ENCODE peak calls at places on chromosomes 7 and 10, in eight cellular contexts. E is GM13976; B is GM20000; T is tibial artery; S is astrocyte; C is IMR-90; V is HFF-Myc; W is CD4-positive, alpha-beta T cell. D is an unnamed sample.

GRCh38 chr7:66050990-66051424 is 24.6 kb upstream of the ASL start:
- DNase-seq in E (no peak), B (no peak), T (no peak), S (peak; percentile 89), C (peak; percentile 94), V (peak; percentile 81), W (no peak), D (peak; percentile 99)

GRCh38 chr10:50291261-50291850 is 40.0 kb upstream of the ASAH2 start:
- DNase-seq in E (peak; percentile 10), B (no peak), T (no peak), S (peak; percentile 3), C (peak; percentile 23), V (no peak), W (no peak), D (peak; percentile 31)

GRCh38 chr10:75244487-75245353 is 9.0 kb upstream of the COMTD1 start:
- DNase-seq in E (no peak), B (no peak), T (no peak), S (no peak), C (no peak), V (no peak), W (no peak), D (no peak)

GRCh38 chr10:3237530-3237929 is 64.9 kb upstream of the PITRM1 start:
- DNase-seq in E (no peak), B (no peak), T (no peak), S (no peak), C (no peak), V (no peak), W (no peak), D (no peak)

GRCh38 chr7:150949564-150949963 is 28.6 kb downstream of the KCNH2 start:
- DNase-seq in E (no peak), B (no peak), T (no peak), S (no peak), C (no peak), V (no peak), W (no peak), D (no peak)

GRCh38 chr10:108848016-108848415 is 1075.3 kb downstream of the XPNPEP1 start:
- DNase-seq in E (no peak), B (no peak), T (no peak), S (no peak), C (no peak), V (no peak), W (no peak), D (no peak)

GRCh38 chr10:33600381-33600780 is 265.9 kb upstream of the NRP1 start:
- DNase-seq in E (no peak), B (no peak), T (no peak), S (peak; percentile 51), C (peak; percentile 49), V (no peak), W (no peak), D (no peak)

GRCh38 chr10:131146790-131147189 is 164.7 kb downstream of the TCERG1L start:
- DNase-seq in E (no peak), B (no peak), T (no peak), S (no peak), C (no peak), V (no peak), W (no peak), D (no peak)

GRCh38 chr7:44106311-44107065 is 2.3 kb downstream of the AEBP1 start:
- DNase-seq in E (no peak), B (no peak), T (no peak), S (no peak), C (no peak), V (no peak), W (no peak), D (no peak)

GRCh38 chr7:111126987-111127386 is 36.1 kb downstream of the LRRN3 start:
- DNase-seq in E (no peak), B (no peak), T (no peak), S (peak; percentile 54), C (peak; percentile 31), V (no peak), W (no peak), D (peak; percentile 55)

GRCh38 chr7:28804990-28805389 is 153.1 kb downstream of the TRIL start:
- DNase-seq in E (no peak), B (no peak), T (no peak), S (peak; percentile 94), C (peak; percentile 90), V (peak; percentile 35), W (no peak), D (peak; percentile 84)

GRCh38 chr10:104895981-104896380 is 254.9 kb downstream of the SORCS3 start:
- DNase-seq in E (no peak), B (no peak), T (no peak), S (no peak), C (no peak), V (no peak), W (no peak), D (no peak)

GRCh38 chr7:135913404-135913803 is 63.8 kb downstream of the MTPN start:
- DNase-seq in E (no peak), B (no peak), T (no peak), S (no peak), C (no peak), V (no peak), W (no peak), D (no peak)

GRCh38 chr7:78437118-78437517 is 638.5 kb downstream of the PHTF2 start:
- DNase-seq in E (no peak), B (no peak), T (no peak), S (peak; percentile 60), C (peak; percentile 78), V (no peak), W (no peak), D (peak; percentile 2)

GRCh38 chr10:123995082-123995460 is 98.3 kb downstream of the CHST15 start:
- DNase-seq in E (no peak), B (no peak), T (no peak), S (no peak), C (peak; percentile 2), V (no peak), W (no peak), D (no peak)

GRCh38 chr10:33487014-33487776 is 152.7 kb upstream of the NRP1 start:
- DNase-seq in E (no peak), B (no peak), T (no peak), S (no peak), C (peak; percentile 9), V (no peak), W (no peak), D (no peak)

GRCh38 chr10:132925614-132926013 is 16.8 kb downstream of the CFAP46 start:
- DNase-seq in E (no peak), B (no peak), T (no peak), S (no peak), C (no peak), V (no peak), W (no peak), D (no peak)

GRCh38 chr10:63515002-63515763 is 6.0 kb upstream of the REEP3 start:
- DNase-seq in E (no peak), B (no peak), T (no peak), S (peak; percentile 75), C (peak; percentile 33), V (no peak), W (no peak), D (peak; percentile 42)

GRCh38 chr7:17185690-17186070 is 112.8 kb upstream of the AHR start:
- DNase-seq in E (peak; percentile 48), B (peak; percentile 49), T (no peak), S (peak; percentile 80), C (peak; percentile 74), V (peak; percentile 49), W (no peak), D (no peak)

DNA sequence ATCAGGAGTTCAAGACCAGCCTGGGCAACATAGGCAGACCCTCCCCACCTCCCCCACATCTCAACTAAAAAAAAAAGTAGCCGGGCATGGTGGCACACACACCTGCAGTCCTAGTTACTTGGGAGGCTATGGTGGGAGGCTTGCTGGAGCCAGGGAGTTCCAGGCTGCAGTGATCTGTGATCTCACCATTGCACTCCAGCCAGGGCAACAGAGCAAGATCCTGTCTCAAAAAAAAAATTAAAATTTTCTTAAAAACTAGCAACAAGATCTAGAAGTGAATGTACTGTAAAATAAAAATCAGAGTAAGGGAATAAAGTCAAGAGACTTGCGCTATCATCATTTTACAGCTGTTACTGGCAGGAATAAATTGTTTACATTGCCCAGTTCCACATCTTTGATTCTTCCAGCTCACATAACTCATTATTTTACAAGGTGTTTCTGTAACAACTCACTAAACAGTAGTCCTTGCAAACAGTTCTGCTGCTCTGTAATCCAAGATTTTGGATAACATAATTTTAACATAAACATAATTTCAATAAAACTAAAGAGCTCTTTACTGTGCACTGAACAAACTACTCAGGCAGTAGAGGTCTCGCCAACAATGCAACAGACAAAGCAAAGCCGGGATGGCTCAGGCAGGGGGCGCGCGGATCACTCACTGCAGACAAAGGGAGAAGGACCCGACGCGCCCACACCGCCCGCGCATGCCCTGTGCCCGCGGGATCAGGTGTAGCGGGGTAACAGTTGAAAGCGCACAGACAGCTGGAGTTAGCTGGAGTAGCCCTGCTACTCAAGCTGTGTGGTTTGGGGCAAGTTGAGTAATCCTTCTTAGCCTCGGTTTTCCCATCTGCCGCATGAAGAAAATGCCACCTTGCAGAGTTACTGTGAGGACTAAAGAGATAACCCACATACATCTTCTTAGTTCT is 73.3 kb upstream of the NFE2L3 start:
- DNase-seq in E (peak; percentile 68), B (peak; percentile 61), T (peak; percentile 72), S (peak; percentile 8), C (no peak), V (no peak), W (peak; percentile 69), D (peak; percentile 39)
- TF ChIP-seq CTCF in E (peak; percentile 60), B (peak; percentile 40), T (no peak), S (peak; percentile 22), C (peak; percentile 25), V (peak; percentile 41), W (peak; percentile 80), D (peak; percentile 20)

DNA sequence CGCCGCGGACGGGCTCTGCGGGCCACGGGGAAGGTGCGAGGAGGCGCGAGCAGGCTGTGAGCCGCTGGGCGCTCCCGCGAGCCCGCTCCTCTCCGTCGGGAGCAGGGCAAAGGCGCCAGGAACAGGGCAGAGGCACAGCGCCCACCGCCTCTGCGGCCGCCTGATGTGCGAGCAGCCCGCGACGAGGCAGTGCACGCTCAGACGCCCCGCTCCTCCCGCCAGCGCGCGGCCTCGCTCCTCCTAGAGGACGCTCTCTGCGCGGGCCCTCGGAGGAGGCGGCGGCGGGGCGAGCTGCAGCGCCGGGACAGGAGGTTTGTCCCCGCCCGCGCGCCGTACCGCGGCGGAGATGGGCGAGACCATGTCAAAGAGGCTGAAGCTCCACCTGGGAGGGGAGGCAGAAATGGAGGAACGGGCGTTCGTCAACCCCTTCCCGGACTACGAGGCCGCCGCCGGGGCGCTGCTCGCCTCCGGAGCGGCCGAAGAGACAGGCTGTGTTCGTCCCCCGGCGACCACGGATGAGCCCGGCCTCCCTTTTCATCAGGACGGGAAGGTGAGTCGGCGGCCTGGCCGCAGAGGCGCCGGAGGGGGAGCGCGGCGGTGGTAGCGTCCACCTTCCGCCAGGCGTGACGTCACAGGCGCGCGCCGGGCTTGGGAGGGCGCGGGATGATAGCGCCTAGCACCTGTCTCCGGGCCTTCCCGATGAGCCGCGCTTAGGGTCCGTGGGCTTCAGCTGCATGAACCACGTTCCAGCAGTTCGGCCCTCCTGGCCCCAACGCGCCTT is 733 bp downstream of the LANCL2 start:
- DNase-seq in E (peak; percentile 95), B (peak; percentile 97), T (peak; percentile 93), S (peak; percentile 96), C (peak; percentile 96), V (peak; percentile 69), W (peak; percentile 94), D (peak; percentile 96)
- TF ChIP-seq CTCF in E (peak; percentile 38), B (peak; percentile 38), T (peak; percentile 27), S (no peak), C (peak; percentile 32), V (peak; percentile 15), W (no peak), D (peak; percentile 10)

GRCh38 chr7:1558181-1558811 is 2.3 kb upstream of the TMEM184A start:
- DNase-seq in E (no peak), B (no peak), T (no peak), S (no peak), C (no peak), V (no peak), W (no peak), D (no peak)
- TF ChIP-seq CTCF in E (no peak), B (no peak), T (peak; percentile 30), S (peak; percentile 3), C (no peak), V (peak; percentile 26), W (no peak), D (no peak)

GRCh38 chr10:93755443-93756127 is 2.2 kb upstream of the LGI1 start:
- DNase-seq in E (no peak), B (no peak), T (no peak), S (no peak), C (no peak), V (no peak), W (no peak), D (no peak)
- TF ChIP-seq CTCF in E (no peak), B (no peak), T (no peak), S (no peak), C (no peak), V (no peak), W (no peak), D (no peak)